ENCODE peak calls at places on chromosomes 1 and 21, in seven cellular contexts. L is amniotic stem cell; O is stimulated activated CD8-positive, alpha-beta memory T cell treated with anti-CD3 and anti-CD28 coated beads, Interleukin-4, amount 100 ng/mL, for 24 hours; Y is NAMALWA; M is fibroblast of gingiva; I is stimulated activated naive B cell treated with anti-CD40 and anti-IgM and Interleukin-4, amounts not matched to agents 10 μg/mL and 1 μg/mL and 100 μg/mL, for 72 hours; N is NCI-H1105. F is an unnamed sample.

GRCh38 chr1:31951276-31951675 is 13.1 kb upstream of the PTP4A2 start:
- DNase-seq in M (no peak), O (no peak), L (no peak), N (no peak), I (no peak), Y (no peak), F (no peak)

GRCh38 chr21:14591277-14591876 is 45.3 kb upstream of the SAMSN1 start:
- DNase-seq in Y (no peak), N (no peak), M (no peak), O (no peak), L (no peak), I (no peak), F (no peak)

GRCh38 chr1:28865997-28866650 is 48.2 kb upstream of the EPB41 start:
- DNase-seq in L (no peak), M (no peak), N (no peak), Y (no peak), O (no peak), I (no peak), F (no peak)

GRCh38 chr1:154861607-154862094 is 8.4 kb downstream of the KCNN3 start:
- DNase-seq in I (no peak), Y (no peak), L (no peak), O (no peak), N (no peak), M (peak), F (no peak)

GRCh38 chr1:200890818-200891773 is 3.6 kb upstream of the INAVA start:
- DNase-seq in Y (no peak), N (no peak), O (no peak), I (no peak), M (peak), L (peak), F (no peak)

GRCh38 chr1:215517441-215517891 is 49.6 kb upstream of the KCTD3 start:
- DNase-seq in Y (no peak), M (peak), N (peak), O (no peak), L (no peak), I (no peak), F (no peak)

GRCh38 chr1:5575396-5576110 is 416.7 kb downstream of the NPHP4 start:
- DNase-seq in I (no peak), M (no peak), L (no peak), N (no peak), O (no peak), Y (no peak), F (no peak)

GRCh38 chr1:227072991-227073390 is 132.9 kb downstream of the COQ8A start:
- DNase-seq in Y (no peak), M (no peak), L (no peak), I (no peak), O (no peak), N (no peak), F (no peak)

GRCh38 chr1:63827411-63828321 is 53.8 kb downstream of the ROR1 start:
- DNase-seq in L (no peak), I (no peak), Y (peak), N (no peak), M (peak), O (no peak), F (no peak)

GRCh38 chr1:31767225-31767624 is 3.1 kb upstream of the ADGRB2 start:
- DNase-seq in I (no peak), Y (no peak), M (no peak), N (no peak), L (no peak), O (no peak), F (no peak)

GRCh38 chr1:223815865-223816264 is 29.9 kb downstream of the TP53BP2 start:
- DNase-seq in M (no peak), N (no peak), I (no peak), Y (no peak), L (no peak), O (no peak), F (no peak)

GRCh38 chr1:162172733-162173132 is 103.2 kb downstream of the NOS1AP start:
- DNase-seq in O (no peak), Y (no peak), I (no peak), M (no peak), L (no peak), N (no peak), F (no peak)

GRCh38 chr21:44438531-44439210 is 16.6 kb upstream of the LRRC3 start:
- DNase-seq in O (no peak), N (no peak), I (no peak), L (no peak), M (no peak), Y (no peak), F (no peak)

GRCh38 chr1:64051801-64052200 is 151.6 kb upstream of the UBE2U start:
- DNase-seq in M (no peak), L (no peak), O (no peak), Y (no peak), N (peak), I (no peak), F (no peak)

GRCh38 chr1:18458751-18459133 is 22.0 kb upstream of the KLHDC7A start:
- DNase-seq in M (no peak), L (no peak), Y (no peak), I (no peak), O (no peak), N (no peak), F (no peak)

GRCh38 chr1:29356663-29357062 is 120.3 kb downstream of the PTPRU start:
- DNase-seq in O (no peak), Y (no peak), I (no peak), M (no peak), N (no peak), L (no peak), F (no peak)

GRCh38 chr1:207867136-207868081 is 43.5 kb downstream of the CD34 start:
- DNase-seq in M (peak), O (no peak), L (no peak), Y (no peak), I (no peak), N (no peak), F (no peak)

GRCh38 chr1:111748618-111749337 is 6.9 kb upstream of the DDX20 start:
- DNase-seq in L (no peak), M (no peak), I (no peak), O (no peak), N (no peak), Y (no peak), F (no peak)

GRCh38 chr1:17875171-17875881 is 120.2 kb downstream of the ACTL8 start:
- DNase-seq in L (no peak), O (no peak), I (no peak), M (peak), N (no peak), Y (no peak), F (no peak)

GRCh38 chr1:166925791-166926483 is 49.4 kb downstream of the ILDR2 start:
- DNase-seq in O (no peak), N (no peak), Y (no peak), M (no peak), L (no peak), I (no peak), F (no peak)

GRCh38 chr1:3899776-3900149 is 309 bp downstream of the C1orf174 start:
- DNase-seq in I (peak), Y (no peak), N (no peak), L (no peak), M (no peak), O (no peak), F (peak)

GRCh38 chr1:45246760-45247159 is 40.4 kb upstream of the ZSWIM5 start:
- DNase-seq in L (peak), M (peak), Y (no peak), N (no peak), O (no peak), I (no peak), F (no peak)

GRCh38 chr1:22641906-22642636 is 1.4 kb upstream of the C1QC start:
- DNase-seq in M (peak), L (peak), O (peak), I (peak), N (peak), Y (peak), F (peak)

GRCh38 chr1:25041869-25042268 is 111.8 kb upstream of the RUNX3 start:
- DNase-seq in I (no peak), L (no peak), N (no peak), O (no peak), M (no peak), Y (no peak), F (no peak)

GRCh38 chr1:147539122-147539575 is 2.2 kb upstream of the BCL9 start:
- DNase-seq in N (no peak), O (no peak), Y (no peak), I (no peak), L (peak), M (peak), F (no peak)

GRCh38 chr1:166730299-166730888 is 108.9 kb upstream of the POGK start:
- DNase-seq in O (no peak), I (no peak), M (no peak), N (no peak), Y (peak), L (no peak), F (no peak)

F was measured in stimulated activated effector memory CD8-positive, alpha-beta T cell treated with anti-CD3 and anti-CD28 coated beads, Interleukin-12 subunit alpha, Interleukin-12 subunit beta, amount 100 ng/mL, for 72 hours.